ENCODE peak calls at places on chromosomes 16 and 17, in nine cellular contexts. One of them, this sample, is unnamed. For H3K9me3, the result is how much of the 10 kb centered on the place peaks cover.

GRCh38 chr17:27282054-27282501 is 11.8 kb upstream of the WSB1 start:
- DNase-seq in prostate gland: no peak
- DNase-seq in adrenal gland: no peak
- DNase-seq in ovary: no peak
- DNase-seq in heart left ventricle: no peak
- DNase-seq in upper lobe of left lung: no peak
- DNase-seq in uterus: peak
- DNase-seq in sigmoid colon: no peak
- DNase-seq in Peyer's patch: no peak
- DNase-seq in this sample: no peak

GRCh38 chr16:15704545-15704987 is 54.5 kb downstream of the NDE1 start:
- DNase-seq in upper lobe of left lung: peak
- DNase-seq in ovary: peak
- DNase-seq in heart left ventricle: peak
- DNase-seq in uterus: peak
- DNase-seq in sigmoid colon: peak
- DNase-seq in adrenal gland: peak
- DNase-seq in Peyer's patch: peak
- DNase-seq in prostate gland: peak
- DNase-seq in this sample: no peak

GRCh38 chr16:88285514-88285822 is 97.3 kb upstream of the ZNF469 start:
- DNase-seq in prostate gland: no peak
- DNase-seq in upper lobe of left lung: no peak
- DNase-seq in Peyer's patch: no peak
- DNase-seq in sigmoid colon: no peak
- DNase-seq in ovary: no peak
- DNase-seq in adrenal gland: no peak
- DNase-seq in uterus: no peak
- DNase-seq in heart left ventricle: peak
- DNase-seq in this sample: no peak

GRCh38 chr17:72030067-72030899 is 90.5 kb upstream of the SOX9 start:
- DNase-seq in heart left ventricle: peak
- DNase-seq in Peyer's patch: no peak
- DNase-seq in prostate gland: no peak
- DNase-seq in uterus: no peak
- DNase-seq in sigmoid colon: no peak
- DNase-seq in adrenal gland: peak
- DNase-seq in upper lobe of left lung: peak
- DNase-seq in ovary: no peak
- DNase-seq in this sample: no peak

GRCh38 chr17:43356999-43357398 is 41.8 kb upstream of the ARL4D start:
- DNase-seq in sigmoid colon: no peak
- DNase-seq in ovary: no peak
- DNase-seq in prostate gland: no peak
- DNase-seq in heart left ventricle: no peak
- DNase-seq in upper lobe of left lung: no peak
- DNase-seq in adrenal gland: peak
- DNase-seq in Peyer's patch: no peak
- DNase-seq in uterus: peak
- DNase-seq in this sample: no peak

GRCh38 chr17:47009759-47010594 is 30.9 kb upstream of the RPRML start:
- DNase-seq in adrenal gland: no peak
- DNase-seq in upper lobe of left lung: no peak
- DNase-seq in uterus: no peak
- DNase-seq in ovary: no peak
- DNase-seq in sigmoid colon: no peak
- DNase-seq in prostate gland: no peak
- DNase-seq in heart left ventricle: peak
- DNase-seq in Peyer's patch: no peak
- DNase-seq in this sample: no peak

GRCh38 chr16:86700396-86700945 is 122.1 kb downstream of the FOXL1 start:
- DNase-seq in upper lobe of left lung: no peak
- DNase-seq in Peyer's patch: no peak
- DNase-seq in adrenal gland: no peak
- DNase-seq in prostate gland: no peak
- DNase-seq in sigmoid colon: peak
- DNase-seq in heart left ventricle: no peak
- DNase-seq in ovary: no peak
- DNase-seq in uterus: no peak
- DNase-seq in this sample: no peak

GRCh38 chr16:60605176-60605575 is 1431.1 kb downstream of the CDH8 start:
- DNase-seq in sigmoid colon: no peak
- DNase-seq in prostate gland: no peak
- DNase-seq in ovary: no peak
- DNase-seq in heart left ventricle: no peak
- DNase-seq in uterus: no peak
- DNase-seq in Peyer's patch: no peak
- DNase-seq in upper lobe of left lung: no peak
- DNase-seq in adrenal gland: no peak
- DNase-seq in this sample: no peak

GRCh38 chr16:73037331-73037745 is 10.6 kb downstream of the ZFHX3 start:
- DNase-seq in upper lobe of left lung: peak
- DNase-seq in sigmoid colon: peak
- DNase-seq in Peyer's patch: no peak
- DNase-seq in prostate gland: no peak
- DNase-seq in ovary: no peak
- DNase-seq in heart left ventricle: peak
- DNase-seq in adrenal gland: peak
- DNase-seq in uterus: peak
- DNase-seq in this sample: no peak

GRCh38 chr17:20059728-20060188 is 50.6 kb downstream of the SPECC1 start:
- DNase-seq in heart left ventricle: no peak
- DNase-seq in prostate gland: no peak
- DNase-seq in adrenal gland: no peak
- DNase-seq in ovary: no peak
- DNase-seq in uterus: no peak
- DNase-seq in Peyer's patch: no peak
- DNase-seq in sigmoid colon: no peak
- DNase-seq in upper lobe of left lung: no peak
- DNase-seq in this sample: no peak

GRCh38 chr17:6710317-6710716 is 2.9 kb downstream of the SLC13A5 start:
- DNase-seq in upper lobe of left lung: no peak
- DNase-seq in sigmoid colon: no peak
- DNase-seq in Peyer's patch: no peak
- DNase-seq in adrenal gland: peak
- DNase-seq in uterus: no peak
- DNase-seq in heart left ventricle: no peak
- DNase-seq in ovary: no peak
- DNase-seq in prostate gland: no peak
- DNase-seq in this sample: no peak

GRCh38 chr17:76540381-76541300 is 797 bp downstream of the PRCD start:
- DNase-seq in Peyer's patch: peak
- DNase-seq in upper lobe of left lung: peak
- DNase-seq in prostate gland: peak
- DNase-seq in adrenal gland: peak
- DNase-seq in heart left ventricle: peak
- DNase-seq in ovary: peak
- DNase-seq in uterus: peak
- DNase-seq in sigmoid colon: peak
- DNase-seq in this sample: no peak

GRCh38 chr16:80047796-80048649 is 447.5 kb upstream of the MAF start:
- DNase-seq in upper lobe of left lung: no peak
- DNase-seq in prostate gland: no peak
- DNase-seq in uterus: no peak
- DNase-seq in sigmoid colon: no peak
- DNase-seq in adrenal gland: no peak
- DNase-seq in Peyer's patch: no peak
- DNase-seq in ovary: no peak
- DNase-seq in heart left ventricle: no peak
- DNase-seq in this sample: no peak

GRCh38 chr17:72422505-72423285 is 301.9 kb downstream of the SOX9 start:
- DNase-seq in upper lobe of left lung: peak
- DNase-seq in Peyer's patch: no peak
- DNase-seq in heart left ventricle: peak
- DNase-seq in prostate gland: no peak
- DNase-seq in sigmoid colon: peak
- DNase-seq in ovary: no peak
- DNase-seq in uterus: no peak
- DNase-seq in adrenal gland: peak
- DNase-seq in this sample: no peak

GRCh38 chr17:68006797-68007196 is 10.5 kb upstream of the C17orf58 start:
- DNase-seq in adrenal gland: no peak
- DNase-seq in Peyer's patch: no peak
- DNase-seq in ovary: no peak
- DNase-seq in upper lobe of left lung: no peak
- DNase-seq in sigmoid colon: no peak
- DNase-seq in uterus: no peak
- DNase-seq in heart left ventricle: no peak
- DNase-seq in prostate gland: no peak
- DNase-seq in this sample: no peak
- TF ChIP-seq CTCF in adrenal gland: no peak
- TF ChIP-seq CTCF in Peyer's patch: no peak
- TF ChIP-seq CTCF in ovary: no peak
- TF ChIP-seq CTCF in upper lobe of left lung: no peak
- TF ChIP-seq CTCF in sigmoid colon: no peak
- TF ChIP-seq CTCF in uterus: no peak
- TF ChIP-seq CTCF in heart left ventricle: no peak
- TF ChIP-seq CTCF in prostate gland: no peak
- TF ChIP-seq CTCF in this sample: no peak

GRCh38 chr17:29590979-29591736 is 1.7 kb upstream of the GIT1 start:
- DNase-seq in sigmoid colon: peak
- DNase-seq in prostate gland: no peak
- DNase-seq in Peyer's patch: peak
- DNase-seq in adrenal gland: no peak
- DNase-seq in ovary: peak
- DNase-seq in uterus: peak
- DNase-seq in upper lobe of left lung: no peak
- DNase-seq in heart left ventricle: peak
- DNase-seq in this sample: no peak
- TF ChIP-seq POLR2A in sigmoid colon: no peak
- TF ChIP-seq POLR2A in prostate gland: no peak
- TF ChIP-seq POLR2A in Peyer's patch: no peak
- TF ChIP-seq POLR2A in adrenal gland: no peak
- TF ChIP-seq POLR2A in ovary: no peak
- TF ChIP-seq POLR2A in uterus: no peak
- TF ChIP-seq POLR2A in upper lobe of left lung: no peak
- TF ChIP-seq POLR2A in heart left ventricle: no peak
- TF ChIP-seq POLR2A in this sample: no peak

GRCh38 chr17:49180303-49180702 is 30.1 kb downstream of the GNGT2 start:
- DNase-seq in uterus: peak
- DNase-seq in heart left ventricle: peak
- DNase-seq in ovary: peak
- DNase-seq in prostate gland: peak
- DNase-seq in upper lobe of left lung: peak
- DNase-seq in adrenal gland: peak
- DNase-seq in Peyer's patch: peak
- DNase-seq in sigmoid colon: peak
- DNase-seq in this sample: no peak
- H3K9me3 ChIP-seq in uterus: under half
- H3K9me3 ChIP-seq in heart left ventricle: under half
- H3K9me3 ChIP-seq in ovary: under half
- H3K9me3 ChIP-seq in prostate gland: under half
- H3K9me3 ChIP-seq in upper lobe of left lung: under half
- H3K9me3 ChIP-seq in adrenal gland: under half
- H3K9me3 ChIP-seq in Peyer's patch: under half
- H3K9me3 ChIP-seq in sigmoid colon: under half
- H3K9me3 ChIP-seq in this sample: under half

DNA sequence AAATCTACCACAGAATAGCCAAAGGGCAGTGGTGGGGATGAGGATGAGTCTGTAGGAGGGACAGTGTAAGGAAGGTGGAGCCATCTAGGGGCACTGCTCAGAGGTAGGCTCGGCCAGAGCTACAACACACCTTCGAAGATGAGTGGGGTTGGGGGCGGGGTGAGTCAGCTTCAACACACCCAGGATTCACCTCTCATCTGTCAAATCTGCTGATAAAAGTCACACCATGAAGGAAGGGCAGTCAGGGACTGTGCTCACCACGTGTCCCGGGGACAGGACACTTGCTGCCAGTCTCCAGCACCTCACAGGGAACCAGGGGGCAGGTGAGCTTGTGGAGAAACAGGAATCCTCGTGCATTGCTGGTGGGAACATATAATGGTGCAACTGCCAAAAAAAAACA is 133.3 kb downstream of the ANKRD11 start:
- DNase-seq in prostate gland: no peak
- DNase-seq in Peyer's patch: no peak
- DNase-seq in uterus: no peak
- DNase-seq in adrenal gland: no peak
- DNase-seq in sigmoid colon: no peak
- DNase-seq in heart left ventricle: no peak
- DNase-seq in upper lobe of left lung: no peak
- DNase-seq in ovary: no peak
- DNase-seq in this sample: no peak
- TF ChIP-seq CTCF in prostate gland: no peak
- TF ChIP-seq CTCF in Peyer's patch: peak
- TF ChIP-seq CTCF in uterus: no peak
- TF ChIP-seq CTCF in adrenal gland: no peak
- TF ChIP-seq CTCF in sigmoid colon: no peak
- TF ChIP-seq CTCF in heart left ventricle: no peak
- TF ChIP-seq CTCF in upper lobe of left lung: no peak
- TF ChIP-seq CTCF in ovary: no peak
- TF ChIP-seq CTCF in this sample: no peak

GRCh38 chr17:57861737-57862409 is 12.0 kb upstream of the MRPS23 start:
- DNase-seq in uterus: peak
- DNase-seq in ovary: peak
- DNase-seq in sigmoid colon: peak
- DNase-seq in upper lobe of left lung: peak
- DNase-seq in adrenal gland: peak
- DNase-seq in Peyer's patch: no peak
- DNase-seq in heart left ventricle: peak
- DNase-seq in prostate gland: peak
- DNase-seq in this sample: no peak
- TF ChIP-seq POLR2A in uterus: no peak
- TF ChIP-seq POLR2A in ovary: no peak
- TF ChIP-seq POLR2A in sigmoid colon: peak
- TF ChIP-seq POLR2A in upper lobe of left lung: no peak
- TF ChIP-seq POLR2A in adrenal gland: peak
- TF ChIP-seq POLR2A in Peyer's patch: no peak
- TF ChIP-seq POLR2A in heart left ventricle: no peak
- TF ChIP-seq POLR2A in prostate gland: no peak
- TF ChIP-seq POLR2A in this sample: peak

This sample was measured in esophagus squamous epithelium.